ENCODE peak calls at places on chromosomes 7 and 10, in five cellular contexts. S is adipocyte, X is pancreas, C is tibial artery, D is mammary epithelial cell. Z is an unnamed sample.

GRCh38 chr7:150941351-150941982 is 36.7 kb downstream of the KCNH2 start:
- DNase-seq in S (no peak), X (peak; percentile 22), C (no peak), D (no peak), Z (peak; percentile 29)

GRCh38 chr10:35466661-35467060 is 130.4 kb downstream of the CCNY start:
- DNase-seq in S (no peak), X (no peak), C (no peak), D (no peak), Z (no peak)

GRCh38 chr7:46165281-46165680 is 244.2 kb upstream of the IGFBP3 start:
- DNase-seq in S (no peak), X (no peak), C (no peak), D (no peak), Z (no peak)

GRCh38 chr10:90319188-90319914 is 538.5 kb downstream of the HTR7 start:
- DNase-seq in S (peak; percentile 85), X (no peak), C (no peak), D (peak; percentile 90), Z (peak; percentile 49)

GRCh38 chr10:269440-270074 is 134.3 kb downstream of the ZMYND11 start:
- DNase-seq in S (no peak), X (no peak), C (no peak), D (no peak), Z (peak; percentile 33)

GRCh38 chr10:7717767-7718166 is 14.7 kb downstream of the ITIH2 start:
- DNase-seq in S (no peak), X (no peak), C (no peak), D (no peak), Z (no peak)

GRCh38 chr7:100465702-100466311 is 1.7 kb upstream of the SPACDR start:
- DNase-seq in S (peak; percentile 91), X (peak; percentile 86), C (peak; percentile 91), D (no peak), Z (peak; percentile 97)

GRCh38 chr7:1316086-1316485 is 83.4 kb downstream of the UNCX start:
- DNase-seq in S (no peak), X (no peak), C (no peak), D (no peak), Z (peak; percentile 28)

GRCh38 chr7:142785841-142786250 is 15.1 kb downstream of the PRSS2 start:
- DNase-seq in S (no peak), X (no peak), C (no peak), D (no peak), Z (no peak)

GRCh38 chr10:68095176-68095575 is 14.1 kb upstream of the MYPN start:
- DNase-seq in S (peak; percentile 50), X (no peak), C (no peak), D (peak; percentile 61), Z (no peak)

GRCh38 chr7:25922296-25922695 is 229.7 kb upstream of the NFE2L3 start:
- DNase-seq in S (no peak), X (no peak), C (no peak), D (peak; percentile 86), Z (no peak)

GRCh38 chr10:125773702-125774101 is 1.9 kb downstream of the MMP21 start:
- DNase-seq in S (no peak), X (no peak), C (no peak), D (no peak), Z (no peak)

GRCh38 chr10:128095753-128096469 is 30.3 kb downstream of the MKI67 start:
- DNase-seq in S (no peak), X (no peak), C (no peak), D (no peak), Z (no peak)

GRCh38 chr10:34397324-34397723 is 417.8 kb downstream of the PARD3 start:
- DNase-seq in S (peak; percentile 49), X (no peak), C (no peak), D (peak; percentile 8), Z (no peak)

GRCh38 chr10:72685264-72685921 is 6.5 kb upstream of the MCU start:
- DNase-seq in S (no peak), X (no peak), C (no peak), D (no peak), Z (no peak)

GRCh38 chr7:158300427-158300826 is 287.2 kb downstream of the PTPRN2 start:
- DNase-seq in S (no peak), X (no peak), C (peak; percentile 39), D (no peak), Z (peak; percentile 39)

GRCh38 chr7:53596230-53596629 is 560.8 kb downstream of the POM121L12 start:
- DNase-seq in S (no peak), X (no peak), C (no peak), D (peak; percentile 51), Z (peak; percentile 14)

GRCh38 chr10:81146436-81146835 is 608.7 kb downstream of the SH2D4B start:
- DNase-seq in S (no peak), X (no peak), C (no peak), D (no peak), Z (no peak)

GRCh38 chr10:1932617-1933016 is 195.3 kb upstream of the ADARB2 start:
- DNase-seq in S (no peak), X (no peak), C (no peak), D (no peak), Z (no peak)

GRCh38 chr10:35178305-35178704 is 51.7 kb downstream of the CREM start:
- DNase-seq in S (no peak), X (no peak), C (no peak), D (no peak), Z (peak; percentile 26)

GRCh38 chr10:100907175-100907574 is 5.6 kb upstream of the SLF2 start:
- DNase-seq in S (no peak), X (no peak), C (no peak), D (no peak), Z (no peak)

GRCh38 chr7:23016345-23017253 is 2.7 kb upstream of the HYCC1 start:
- DNase-seq in S (no peak), X (no peak), C (no peak), D (no peak), Z (no peak)

GRCh38 chr7:30327813-30328212 is 43.4 kb downstream of the ZNRF2 start:
- DNase-seq in S (peak; percentile 23), X (no peak), C (no peak), D (peak; percentile 76), Z (no peak)

GRCh38 chr10:94292448-94293118 is 70.2 kb downstream of the NOC3L start:
- DNase-seq in S (peak; percentile 60), X (peak; percentile 63), C (no peak), D (peak; percentile 32), Z (no peak)

GRCh38 chr7:95056107-95056689 is 148.8 kb downstream of the PPP1R9A start:
- DNase-seq in S (no peak), X (no peak), C (no peak), D (no peak), Z (no peak)

GRCh38 chr10:7696545-7696944 is 6.6 kb upstream of the ITIH2 start:
- DNase-seq in S (peak; percentile 3), X (peak; percentile 59), C (peak; percentile 71), D (no peak), Z (no peak)

GRCh38 chr7:136325578-136325977 is 348.4 kb upstream of the MTPN start:
- DNase-seq in S (no peak), X (no peak), C (no peak), D (no peak), Z (no peak)

GRCh38 chr10:126417220-126417825 is 29.0 kb upstream of the ADAM12 start:
- DNase-seq in S (peak; percentile 18), X (no peak), C (no peak), D (no peak), Z (no peak)

GRCh38 chr7:84479059-84479458 is 284.5 kb upstream of the SEMA3A start:
- DNase-seq in S (no peak), X (no peak), C (no peak), D (no peak), Z (no peak)

GRCh38 chr7:102296179-102296438 is 9.4 kb downstream of the SH2B2 start:
- DNase-seq in S (no peak), X (no peak), C (no peak), D (no peak), Z (no peak)

GRCh38 chr7:142478479-142479220 is 220.8 kb upstream of the PRSS58 start:
- DNase-seq in S (peak; percentile 80), X (no peak), C (peak; percentile 60), D (peak; percentile 46), Z (peak; percentile 47)

GRCh38 chr10:116765549-116766162 is 23.3 kb upstream of the HSPA12A start:
- DNase-seq in S (no peak), X (no peak), C (peak; percentile 66), D (no peak), Z (peak; percentile 77)

GRCh38 chr7:95859434-95859833 is 87.1 kb downstream of the DYNC1I1 start:
- DNase-seq in S (peak; percentile 10), X (no peak), C (no peak), D (peak; percentile 59), Z (no peak)

GRCh38 chr7:98360221-98361124 is 40.4 kb downstream of the BAIAP2L1 start:
- DNase-seq in S (no peak), X (no peak), C (no peak), D (no peak), Z (peak; percentile 38)

GRCh38 chr10:22657566-22658190 is 56.7 kb downstream of the PIP4K2A start:
- DNase-seq in S (no peak), X (no peak), C (no peak), D (no peak), Z (no peak)

GRCh38 chr10:75782463-75783248 is 351.2 kb downstream of the LRMDA start:
- DNase-seq in S (no peak), X (no peak), C (no peak), D (no peak), Z (no peak)
- H3K4me3 ChIP-seq in S (no peak overlapping the region), X (no peak overlapping the region), C (no peak overlapping the region), D (no peak overlapping the region), Z (no peak overlapping the region)

DNA sequence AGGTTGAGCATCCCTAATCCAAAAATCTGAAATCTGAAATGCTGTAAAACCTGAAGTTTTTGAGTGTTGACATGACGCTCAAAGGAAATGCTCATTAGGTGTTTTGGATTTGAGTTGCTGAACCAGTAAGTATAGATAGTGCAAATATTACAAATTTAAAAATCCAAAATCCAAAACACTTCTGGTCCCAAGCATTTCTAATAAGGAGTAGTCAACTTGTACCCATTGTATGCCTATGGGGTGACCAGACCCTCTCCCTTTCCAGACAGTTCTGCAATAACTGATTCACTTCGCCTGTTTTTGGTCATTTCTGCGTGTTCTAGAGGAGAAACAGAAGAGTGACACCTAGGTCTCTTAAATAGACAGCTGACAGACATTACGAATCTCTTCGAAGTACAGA is 90.3 kb downstream of the MMRN2 start:
- DNase-seq in S (no peak), X (no peak), C (no peak), D (no peak), Z (no peak)
- H3K36me3 ChIP-seq in S (no peaks in the 10 kb centered on the region), X (no peaks in the 10 kb centered on the region), C (no peaks in the 10 kb centered on the region), D (no peaks in the 10 kb centered on the region), Z (no peaks in the 10 kb centered on the region)

DNA sequence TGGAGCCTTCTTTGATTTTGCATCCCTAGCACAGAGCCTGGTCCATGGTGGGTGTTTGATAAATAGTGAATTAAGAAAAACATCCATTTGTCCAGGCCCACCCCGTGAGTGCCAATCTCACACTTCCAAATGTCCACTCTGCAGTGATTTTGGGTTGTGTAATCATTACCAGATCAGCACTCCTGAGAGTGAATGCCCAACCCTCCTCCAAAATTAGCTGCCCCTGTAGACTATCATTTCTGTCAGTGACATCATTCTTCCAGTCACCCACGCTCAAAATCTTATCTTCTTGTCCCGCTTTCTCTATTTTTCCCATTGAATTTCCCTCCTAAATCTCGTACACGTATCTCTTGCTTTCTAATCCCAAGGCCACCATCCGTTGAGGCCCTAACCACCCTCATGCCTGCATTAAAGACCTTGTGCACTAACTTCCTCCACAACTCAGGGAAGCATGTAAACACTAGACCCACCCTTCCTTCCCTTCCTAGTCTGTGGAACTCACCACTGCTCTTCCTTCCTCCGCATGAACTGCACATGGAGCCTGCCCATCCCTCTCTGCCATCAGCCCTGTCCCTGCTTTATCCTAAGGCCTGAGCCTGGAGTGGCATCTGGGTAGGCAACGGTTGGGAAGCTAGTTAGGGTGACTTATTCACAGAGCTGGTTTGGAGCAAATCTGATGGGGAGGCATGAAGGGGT is 32.8 kb downstream of the PIK3AP1 start:
- DNase-seq in S (no peak), X (no peak), C (no peak), D (no peak), Z (no peak)
- H3K4me3 ChIP-seq in S (no peak overlapping the region), X (no peak overlapping the region), C (no peak overlapping the region), D (no peak overlapping the region), Z (no peak overlapping the region)

GRCh38 chr7:47278043-47278442 is 303.9 kb downstream of the TNS3 start:
- DNase-seq in S (no peak), X (no peak), C (no peak), D (no peak), Z (no peak)
- H3K36me3 ChIP-seq in S (peaks cover 49% of the 10 kb centered on the region), X (peaks cover 24% of the 10 kb centered on the region), C (peaks cover 74% of the 10 kb centered on the region), D (peaks cover 4% of the 10 kb centered on the region), Z (no peaks in the 10 kb centered on the region)

Z was measured in H7.